ENCODE peak calls at places on chromosomes 13 and 19, in eight cellular contexts. Y is GM23338; O is brain microvascular endothelial cell; Q is thoracic aorta; L is left ventricle myocardium inferior; J is colonic mucosa; N is fibroblast of lung; H is CD8-positive, alpha-beta memory T cell. E is an unnamed sample.

GRCh38 chr13:97329331-97329730 is 104.6 kb upstream of the RAP2A start:
- DNase-seq in O (no peak), N (peak; percentile 47), Y (peak; percentile 14), J (no peak), Q (no peak), H (no peak), L (no peak), E (no peak)

GRCh38 chr19:36745870-36746269 is 26.7 kb downstream of the ZNF850 start:
- DNase-seq in H (no peak), O (no peak), J (no peak), Q (no peak), L (no peak), Y (no peak), N (no peak), E (no peak)

GRCh38 chr19:31759359-31759758 is 410.1 kb upstream of the TSHZ3 start:
- DNase-seq in O (no peak), Q (no peak), H (no peak), N (no peak), L (no peak), J (no peak), Y (no peak), E (no peak)

GRCh38 chr13:95624020-95624419 is 20.5 kb downstream of the DZIP1 start:
- DNase-seq in O (no peak), J (peak; percentile 29), N (peak; percentile 52), Y (peak; percentile 90), Q (no peak), L (no peak), H (no peak), E (peak; percentile 47)

GRCh38 chr13:42064259-42064658 is 15.8 kb downstream of the DGKH start:
- DNase-seq in O (peak; percentile 96), L (no peak), Q (no peak), J (no peak), H (no peak), Y (no peak), N (peak; percentile 97), E (no peak)

GRCh38 chr19:43711751-43712355 is 4.0 kb upstream of the IRGC start:
- DNase-seq in N (no peak), L (no peak), O (no peak), Q (no peak), H (no peak), Y (no peak), J (no peak), E (peak; percentile 72)

GRCh38 chr19:38149597-38149996 is 74.4 kb downstream of the DPF1 start:
- DNase-seq in Y (peak; percentile 44), N (peak; percentile 16), O (no peak), Q (no peak), J (no peak), L (no peak), H (no peak), E (no peak)

GRCh38 chr19:1296575-1297271 is 11.1 kb downstream of the EFNA2 start:
- DNase-seq in O (no peak), J (no peak), N (no peak), L (no peak), Q (no peak), Y (no peak), H (no peak), E (no peak)

GRCh38 chr19:18503971-18504885 is 17.6 kb downstream of the ELL start:
- DNase-seq in L (no peak), Y (no peak), J (peak; percentile 90), N (no peak), H (no peak), O (no peak), Q (no peak), E (peak; percentile 92)

GRCh38 chr19:1252818-1253513 is 4.6 kb downstream of the MIDN start:
- DNase-seq in H (peak; percentile 93), N (peak; percentile 98), Q (peak; percentile 84), J (peak; percentile 91), O (peak; percentile 94), Y (no peak), L (peak; percentile 91), E (peak; percentile 89)

GRCh38 chr19:38990949-38991697 is 15.6 kb upstream of the FBXO17 start:
- DNase-seq in Q (no peak), N (no peak), Y (no peak), H (no peak), J (no peak), L (no peak), O (no peak), E (no peak)

GRCh38 chr13:99123101-99124045 is 77.3 kb upstream of the UBAC2 start:
- DNase-seq in Q (no peak), L (no peak), J (no peak), H (no peak), O (peak; percentile 38), N (peak; percentile 59), Y (no peak), E (no peak)

GRCh38 chr13:71643466-71643865 is 223.5 kb downstream of the DACH1 start:
- DNase-seq in Q (no peak), Y (no peak), O (no peak), N (no peak), L (no peak), H (no peak), J (no peak), E (peak; percentile 81)

GRCh38 chr19:6739390-6739883 is at the start of gene TRIP10:
- DNase-seq in L (peak; percentile 89), J (peak; percentile 89), N (peak; percentile 62), O (peak; percentile 54), Q (peak; percentile 50), H (peak; percentile 87), Y (peak; percentile 84), E (peak; percentile 84)

GRCh38 chr13:45206340-45206739 is 5.5 kb upstream of the KCTD4 start:
- DNase-seq in J (no peak), Q (no peak), H (no peak), L (no peak), Y (no peak), O (peak; percentile 79), N (peak; percentile 98), E (no peak)

GRCh38 chr19:18735752-18736151 is 52.3 kb downstream of the CRTC1 start:
- DNase-seq in O (no peak), L (no peak), H (no peak), Y (no peak), J (no peak), N (no peak), Q (no peak), E (no peak)

GRCh38 chr13:26695891-26696311 is 64.7 kb downstream of the GPR12 start:
- DNase-seq in H (no peak), Q (no peak), N (no peak), L (no peak), Y (no peak), O (no peak), J (no peak), E (no peak)

GRCh38 chr13:40116008-40116407 is 460.5 kb downstream of the COG6 start:
- DNase-seq in L (no peak), H (peak; percentile 67), Q (no peak), Y (peak; percentile 5), O (peak; percentile 96), N (peak; percentile 83), J (peak; percentile 75), E (peak; percentile 96)

GRCh38 chr13:31982540-31982939 is 49.0 kb upstream of the FRY start:
- DNase-seq in Y (no peak), J (peak; percentile 54), O (peak; percentile 99), H (no peak), N (peak; percentile 96), L (peak; percentile 68), Q (peak; percentile 36), E (peak; percentile 87)

GRCh38 chr19:5338661-5339469 is 1.7 kb downstream of the PTPRS start:
- DNase-seq in L (no peak), J (no peak), H (no peak), O (no peak), N (no peak), Q (no peak), Y (peak; percentile 85), E (no peak)

GRCh38 chr13:87498681-87499080 is 172.5 kb upstream of the SLITRK5 start:
- DNase-seq in H (no peak), Q (no peak), L (no peak), N (peak; percentile 16), Y (peak; percentile 42), J (no peak), O (no peak), E (no peak)

GRCh38 chr19:35100588-35101533 is 14.8 kb upstream of the FXYD3 start:
- DNase-seq in H (no peak), Q (no peak), N (no peak), L (no peak), J (no peak), O (no peak), Y (peak; percentile 35), E (no peak)
- H3K27me3 ChIP-seq in H (no peaks in the 10 kb centered on the region), Q (no peaks in the 10 kb centered on the region), N (no peaks in the 10 kb centered on the region), L (no peaks in the 10 kb centered on the region), J (no peaks in the 10 kb centered on the region), O (no peaks in the 10 kb centered on the region), Y (no peaks in the 10 kb centered on the region), E (no peaks in the 10 kb centered on the region)

GRCh38 chr19:29091127-29091526 is 121.8 kb downstream of the UQCRFS1 start:
- DNase-seq in L (no peak), Q (no peak), O (no peak), H (no peak), N (no peak), Y (peak; percentile 42), J (no peak), E (no peak)

GRCh38 chr19:29092712-29093552 is 120.0 kb downstream of the UQCRFS1 start:
- DNase-seq in J (no peak), H (no peak), Y (no peak), Q (no peak), N (no peak), O (no peak), L (no peak), E (no peak)

GRCh38 chr19:29098091-29098490 is 114.9 kb downstream of the UQCRFS1 start:
- DNase-seq in O (no peak), Y (no peak), N (no peak), H (no peak), J (no peak), L (no peak), Q (no peak), E (no peak)

GRCh38 chr19:29089315-29089855 is 123.6 kb downstream of the UQCRFS1 start:
- DNase-seq in N (no peak), Y (no peak), L (no peak), Q (no peak), H (no peak), J (no peak), O (no peak), E (no peak)

DNA sequence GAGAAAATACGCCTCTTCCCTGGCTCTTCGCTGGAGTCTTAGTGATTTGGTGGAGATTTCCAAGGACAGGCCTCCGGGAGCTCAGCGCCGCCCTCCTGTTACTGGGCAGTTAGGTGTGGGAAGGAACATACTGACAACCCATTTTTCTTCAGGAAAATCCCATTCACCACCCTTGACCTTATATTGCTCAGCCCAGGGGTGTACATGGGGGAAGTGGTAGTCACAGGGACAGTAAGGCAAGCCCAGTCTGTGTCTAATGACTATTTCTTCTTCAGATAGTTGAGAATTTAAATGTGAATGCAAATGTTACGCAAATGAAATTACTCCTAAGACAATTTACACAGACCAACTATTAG is 119.4 kb downstream of the UQCRFS1 start:
- DNase-seq in L (no peak), J (no peak), N (no peak), Q (no peak), H (no peak), O (no peak), Y (no peak), E (no peak)
- H3K27me3 ChIP-seq in L (peaks cover 21% of the 10 kb centered on the region), J (no peaks in the 10 kb centered on the region), N (no peaks in the 10 kb centered on the region), Q (no peaks in the 10 kb centered on the region), H (no peaks in the 10 kb centered on the region), O (no peaks in the 10 kb centered on the region), Y (no peaks in the 10 kb centered on the region), E (no peaks in the 10 kb centered on the region)

GRCh38 chr13:35854286-35854685 is 276.9 kb downstream of the DCLK1 start:
- DNase-seq in N (no peak), J (no peak), O (no peak), L (no peak), Q (no peak), H (no peak), Y (no peak), E (no peak)
- H3K27me3 ChIP-seq in N (no peaks in the 10 kb centered on the region), J (no peaks in the 10 kb centered on the region), O (no peaks in the 10 kb centered on the region), L (no peaks in the 10 kb centered on the region), Q (no peaks in the 10 kb centered on the region), H (no peaks in the 10 kb centered on the region), Y (no peaks in the 10 kb centered on the region), E (no peaks in the 10 kb centered on the region)

GRCh38 chr13:43146400-43146799 is 123.0 kb downstream of the DNAJC15 start:
- DNase-seq in J (no peak), N (no peak), Q (no peak), H (no peak), L (no peak), O (no peak), Y (no peak), E (no peak)
- H3K27me3 ChIP-seq in J (no peaks in the 10 kb centered on the region), N (peaks cover 14% of the 10 kb centered on the region), Q (no peaks in the 10 kb centered on the region), H (no peaks in the 10 kb centered on the region), L (peaks cover 47% of the 10 kb centered on the region), O (no peaks in the 10 kb centered on the region), Y (no peaks in the 10 kb centered on the region), E (no peaks in the 10 kb centered on the region)

E was measured in small intestine.